ENCODE peak calls at places on chromosomes 5 and 9, in six cellular contexts. J is naive thymus-derived CD4-positive, alpha-beta T cell; T is GM23248; B is adipocyte; I is right atrium auricular region; D is GM06990. C is an unnamed sample.

GRCh38 chr9:126438757-126439401 is 112.2 kb downstream of the MVB12B start:
- DNase-seq in B (no peak), J (no peak), I (no peak), T (no peak), D (no peak), C (peak; percentile 59)

GRCh38 chr9:121300283-121301119 is 32.5 kb downstream of the GSN start:
- DNase-seq in J (no peak), T (no peak), I (no peak), D (no peak), B (no peak), C (no peak)

GRCh38 chr9:133619791-133620190 is 10.6 kb upstream of the FAM163B start:
- DNase-seq in J (peak; percentile 61), B (no peak), T (no peak), D (no peak), I (no peak), C (no peak)

GRCh38 chr9:131609116-131609830 is 64.0 kb downstream of the PRRT1B start:
- DNase-seq in B (peak; percentile 84), J (no peak), T (peak; percentile 92), D (no peak), I (peak; percentile 78), C (no peak)

GRCh38 chr9:69141851-69142250 is 32.2 kb upstream of the TJP2 start:
- DNase-seq in B (no peak), T (no peak), I (no peak), D (no peak), J (no peak), C (no peak)

GRCh38 chr5:17340816-17341215 is 123.4 kb downstream of the BASP1 start:
- DNase-seq in D (no peak), B (peak; percentile 54), I (no peak), J (no peak), T (no peak), C (no peak)

GRCh38 chr9:69054989-69055388 is 19.4 kb downstream of the FXN start:
- DNase-seq in I (no peak), J (no peak), T (no peak), B (peak; percentile 52), D (no peak), C (no peak)

GRCh38 chr5:54761213-54761701 is 224.1 kb downstream of the ESM1 start:
- DNase-seq in T (peak; percentile 92), J (no peak), B (peak; percentile 96), D (no peak), I (no peak), C (no peak)

GRCh38 chr5:136098171-136098570 is 34.5 kb upstream of the SMAD5 start:
- DNase-seq in J (no peak), I (no peak), D (no peak), T (no peak), B (no peak), C (no peak)

GRCh38 chr9:92618633-92619225 is 51.2 kb downstream of the IPPK start:
- DNase-seq in I (peak; percentile 32), J (no peak), T (no peak), D (no peak), B (no peak), C (peak; percentile 55)

GRCh38 chr9:34463098-34463900 is 4.7 kb downstream of the DNAI1 start:
- DNase-seq in T (peak; percentile 93), B (peak; percentile 67), J (no peak), I (no peak), D (no peak), C (no peak)

GRCh38 chr5:7425830-7426229 is 29.9 kb downstream of the ADCY2 start:
- DNase-seq in T (peak; percentile 5), I (no peak), D (no peak), B (no peak), J (no peak), C (no peak)

GRCh38 chr9:130493021-130493420 is 48.3 kb downstream of the ASS1 start:
- DNase-seq in J (no peak), B (no peak), I (no peak), D (no peak), T (no peak), C (no peak)

GRCh38 chr5:156479864-156480263 is 152.9 kb downstream of the SGCD start:
- DNase-seq in D (no peak), B (peak; percentile 89), J (no peak), T (peak; percentile 89), I (no peak), C (no peak)

GRCh38 chr9:71796368-71796767 is 28.1 kb upstream of the CEMIP2 start:
- DNase-seq in J (no peak), B (no peak), D (no peak), T (no peak), I (no peak), C (no peak)

GRCh38 chr9:115494958-115495690 is 377.2 kb upstream of the TNC start:
- DNase-seq in I (no peak), D (no peak), T (no peak), B (no peak), J (no peak), C (no peak)

GRCh38 chr9:137672907-137673791 is 54.3 kb downstream of the EHMT1 start:
- DNase-seq in B (peak; percentile 89), I (no peak), T (peak; percentile 86), D (peak; percentile 54), J (peak; percentile 34), C (no peak)

GRCh38 chr9:129761293-129761900 is 8.6 kb upstream of the PTGES start:
- DNase-seq in J (no peak), D (no peak), I (peak; percentile 73), B (peak; percentile 75), T (peak; percentile 74), C (no peak)

GRCh38 chr5:37553720-37554402 is 174.7 kb downstream of the WDR70 start:
- DNase-seq in D (no peak), B (peak; percentile 27), T (peak; percentile 59), J (no peak), I (no peak), C (no peak)

GRCh38 chr5:103703617-103704016 is 141.0 kb upstream of the NUDT12 start:
- DNase-seq in B (no peak), J (no peak), I (no peak), T (no peak), D (no peak), C (no peak)

GRCh38 chr9:6055213-6055612 is 39.8 kb upstream of the RANBP6 start:
- DNase-seq in J (peak; percentile 42), T (peak; percentile 91), I (no peak), B (peak; percentile 89), D (peak; percentile 67), C (no peak)

GRCh38 chr9:136529516-136530471 is 16.1 kb downstream of the NOTCH1 start:
- DNase-seq in B (no peak), I (no peak), T (no peak), D (no peak), J (no peak), C (no peak)

GRCh38 chr5:7190727-7191126 is 205.2 kb upstream of the ADCY2 start:
- DNase-seq in T (no peak), D (no peak), J (no peak), I (no peak), B (no peak), C (no peak)

GRCh38 chr5:169356811-169357210 is 55.9 kb upstream of the SLIT3 start:
- DNase-seq in D (no peak), B (no peak), J (no peak), I (no peak), T (no peak), C (no peak)

GRCh38 chr5:171272996-171273970 is 35.8 kb upstream of the TLX3 start:
- DNase-seq in I (no peak), D (no peak), T (peak; percentile 42), J (no peak), B (peak; percentile 51), C (no peak)

DNA sequence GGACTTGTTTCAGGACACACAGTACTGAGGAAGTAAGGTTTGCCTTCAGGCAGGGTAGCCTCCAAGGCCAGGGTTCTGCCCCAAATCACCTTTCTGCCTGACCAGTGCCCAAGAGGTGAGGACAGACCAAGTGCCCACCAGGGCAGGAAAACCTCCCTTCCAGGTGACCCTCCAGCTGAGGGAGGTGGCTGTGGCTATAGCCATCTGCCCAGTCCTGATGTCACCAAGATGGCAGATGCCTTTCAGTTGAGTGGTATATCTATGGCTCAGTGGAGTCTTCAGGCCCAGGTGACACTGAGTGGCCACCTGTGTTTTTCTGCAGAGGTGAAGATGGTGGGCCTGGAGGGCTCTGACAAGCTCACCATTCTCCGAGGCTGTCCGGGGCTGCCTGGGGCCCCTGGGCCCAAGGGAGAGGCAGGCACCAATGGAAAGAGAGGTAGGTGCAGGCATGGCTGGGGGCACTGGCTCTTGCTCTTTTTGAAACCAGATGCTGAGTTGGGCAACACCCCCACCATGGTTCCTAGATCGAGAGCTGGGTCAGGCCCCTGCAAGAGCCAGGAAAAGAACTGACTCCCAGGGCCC is 1.7 kb downstream of the FCN2 start:
- DNase-seq in D (no peak), J (no peak), B (no peak), T (no peak), I (no peak), C (no peak)
- H3K4me3 ChIP-seq in D (no peak overlapping the region), J (no peak overlapping the region), B (no peak overlapping the region), T (no peak overlapping the region), I (no peak overlapping the region), C (no peak overlapping the region)

DNA sequence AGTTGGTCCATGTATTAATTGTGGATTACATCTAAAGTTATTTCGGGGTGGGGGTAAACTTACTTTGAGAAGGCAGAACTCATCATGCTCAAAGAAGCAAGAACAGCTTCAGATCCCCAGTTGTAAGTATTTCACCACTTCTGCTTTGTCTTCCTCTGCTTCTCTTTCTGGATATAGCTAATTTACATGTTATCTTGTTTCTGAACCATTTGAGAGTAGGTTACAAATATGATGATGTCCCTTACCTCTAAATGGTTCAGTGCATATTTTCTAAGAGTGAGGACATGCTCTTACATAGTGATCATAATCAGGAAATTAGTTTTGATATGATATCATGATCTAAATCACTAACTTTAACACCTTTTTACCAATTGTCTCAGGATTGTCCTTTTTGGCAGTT is 11.9 kb downstream of the TRIO start:
- DNase-seq in T (no peak), B (no peak), J (no peak), D (peak; percentile 61), I (no peak), C (no peak)
- H3K4me3 ChIP-seq in T (peak overlapping the region; percentile 63), B (no peak overlapping the region), J (no peak overlapping the region), D (peak overlapping the region; percentile 34), I (no peak overlapping the region), C (no peak overlapping the region)

DNA sequence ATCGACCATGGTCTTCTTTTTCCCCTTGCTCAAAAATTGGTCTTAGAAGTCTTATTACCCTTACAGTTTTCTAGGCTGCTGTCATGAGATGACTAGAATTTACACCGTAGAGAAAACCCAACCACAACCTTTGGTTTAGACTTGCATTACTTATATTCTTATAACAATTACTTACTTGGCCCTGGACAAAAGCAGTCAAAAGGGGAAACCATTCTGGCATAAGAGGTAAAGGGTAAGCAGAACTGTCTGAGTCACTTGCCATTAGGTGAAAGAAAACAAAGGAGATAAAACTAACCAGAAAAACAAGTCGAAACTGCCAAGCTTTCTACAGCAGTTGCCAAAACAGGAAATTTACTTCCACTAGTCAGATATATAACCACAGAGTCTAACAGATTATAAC is 17.9 kb downstream of the TMEM245 start:
- DNase-seq in T (peak; percentile 47), I (no peak), J (peak; percentile 41), B (peak; percentile 51), D (peak; percentile 60), C (no peak)
- H3K4me3 ChIP-seq in T (no peak overlapping the region), I (no peak overlapping the region), J (peak overlapping the region; percentile 53), B (peak overlapping the region; percentile 43), D (no peak overlapping the region), C (no peak overlapping the region)

GRCh38 chr9:99259231-99259918 is 37.3 kb downstream of the SEC61B start:
- DNase-seq in B (peak; percentile 26), I (peak; percentile 90), J (peak; percentile 23), D (no peak), T (peak; percentile 54), C (peak; percentile 81)
- H3K4me3 ChIP-seq in B (peak overlapping the region; percentile 72), I (peak overlapping the region; percentile 23), J (peak overlapping the region; percentile 5), D (no peak overlapping the region), T (peak overlapping the region; percentile 57), C (peak overlapping the region; percentile 68)